ENCODE peak calls at places on chromosomes 6 and 20, in four cellular contexts. V is heart left ventricle; H is cardiac muscle cell; Y is CD8-positive, alpha-beta memory T cell. A is an unnamed sample. For H3K9me3 and H3K4me1, the result is how much of the 10 kb centered on the place peaks cover.

GRCh38 chr6:36455486-36456027 is 12.8 kb downstream of the KCTD20 start:
- DNase-seq in V (no peak), H (no peak), Y (no peak), A (no peak)

GRCh38 chr20:37711987-37712961 is 18.4 kb downstream of the CTNNBL1 start:
- DNase-seq in Y (no peak), V (no peak), H (no peak), A (no peak)

GRCh38 chr6:25612666-25613065 is 39.3 kb upstream of the SCGN start:
- DNase-seq in V (no peak), Y (no peak), H (no peak), A (no peak)

GRCh38 chr20:52974155-52974554 is 2.0 kb downstream of the TSHZ2 start:
- DNase-seq in Y (no peak), V (no peak), H (peak), A (no peak)

GRCh38 chr20:53933232-53933846 is 137.1 kb downstream of the BCAS1 start:
- DNase-seq in H (no peak), Y (no peak), V (no peak), A (no peak)

GRCh38 chr6:71211799-71212198 is 76.8 kb upstream of the OGFRL1 start:
- DNase-seq in V (no peak), H (peak), Y (no peak), A (no peak)

GRCh38 chr20:51945881-51946280 is 143.6 kb upstream of the SALL4 start:
- DNase-seq in Y (no peak), V (no peak), H (no peak), A (no peak)

GRCh38 chr6:4607793-4608192 is 168.4 kb upstream of the CDYL start:
- DNase-seq in H (no peak), V (no peak), Y (no peak), A (no peak)

GRCh38 chr6:122007366-122007765 is 392.1 kb upstream of the HSF2 start:
- DNase-seq in V (no peak), H (peak), Y (no peak), A (no peak)

GRCh38 chr6:11632231-11632630 is 94.7 kb downstream of the TMEM170B start:
- DNase-seq in Y (no peak), H (no peak), V (no peak), A (no peak)
- H3K27ac ChIP-seq in Y (no peak), H (no peak), V (no peak), A (no peak)

GRCh38 chr6:22551280-22551679 is 18.1 kb upstream of the HDGFL1 start:
- DNase-seq in H (no peak), Y (no peak), V (no peak), A (no peak)
- H3K9me3 ChIP-seq in H (under half), Y (under half), V (under half), A (under half)

GRCh38 chr6:143691155-143691554 is 13.4 kb downstream of the PHACTR2 start:
- DNase-seq in V (no peak), Y (no peak), H (no peak), A (no peak)

GRCh38 chr6:143685653-143686052 is 7.9 kb downstream of the PHACTR2 start:
- DNase-seq in V (no peak), H (no peak), Y (no peak), A (no peak)

GRCh38 chr6:143687604-143688003 is 9.8 kb downstream of the PHACTR2 start:
- DNase-seq in V (no peak), H (no peak), Y (no peak), A (no peak)

GRCh38 chr6:143689852-143690251 is 12.1 kb downstream of the PHACTR2 start:
- DNase-seq in Y (no peak), H (no peak), V (no peak), A (no peak)

GRCh38 chr6:143688681-143689080 is 10.9 kb downstream of the PHACTR2 start:
- DNase-seq in Y (no peak), V (no peak), H (no peak), A (no peak)
- H3K4me1 ChIP-seq in Y (under half), V (under half), H (under half), A (half or more)

GRCh38 chr6:43016166-43016915 is 2.3 kb downstream of the KLHDC3 start:
- DNase-seq in Y (no peak), H (no peak), V (no peak), A (no peak)

GRCh38 chr6:43012364-43012763 is 1.4 kb downstream of the MEA1 start:
- DNase-seq in H (no peak), Y (no peak), V (no peak), A (no peak)

GRCh38 chr6:43013843-43014433 is at the start of the genes KLHDC3 and MEA1:
- DNase-seq in V (peak), Y (peak), H (peak), A (peak)

GRCh38 chr6:43013020-43013842 is 515 bp downstream of the MEA1 start:
- DNase-seq in H (peak), Y (no peak), V (no peak), A (no peak)

DNA sequence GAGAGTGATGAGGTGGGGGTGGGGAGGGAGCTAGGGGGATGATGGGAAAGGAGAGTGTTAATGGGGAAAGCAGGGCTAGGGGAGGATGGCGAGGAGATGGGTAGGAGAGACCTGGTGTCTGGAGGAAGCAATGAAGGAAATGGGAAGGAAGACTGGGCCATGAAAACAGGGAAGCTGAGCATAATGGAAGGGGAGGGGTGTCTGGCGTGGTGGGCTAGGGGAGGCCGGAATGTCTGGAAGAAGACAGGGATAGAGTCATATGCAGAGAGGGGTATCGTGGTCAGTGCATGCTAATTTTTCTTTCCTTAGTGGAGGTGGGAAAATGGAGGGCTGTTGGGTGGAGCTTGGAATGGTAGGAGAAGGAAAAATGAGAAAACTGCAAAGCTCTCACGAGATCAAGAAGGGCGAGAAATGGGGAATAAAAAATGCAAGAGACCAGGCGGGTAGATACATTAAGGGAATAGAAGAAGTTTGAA is 423 bp downstream of the KLHDC3 start:
- DNase-seq in Y (no peak), V (no peak), H (peak), A (no peak)
- H3K27ac ChIP-seq in Y (peak), V (peak), H (peak), A (peak)

GRCh38 chr20:62111148-62111547 is 11.1 kb upstream of the LSM14B start:
- DNase-seq in V (no peak), H (no peak), Y (no peak), A (no peak)
- H3K9me3 ChIP-seq in V (under half), H (under half), Y (under half), A (half or more)

GRCh38 chr20:49701313-49701731 is 12.4 kb downstream of the B4GALT5 start:
- DNase-seq in H (no peak), V (no peak), Y (peak), A (no peak)
- H3K4me1 ChIP-seq in H (under half), V (under half), Y (under half), A (under half)

GRCh38 chr6:111101987-111102386 is 14.7 kb downstream of the SLC16A10 start:
- DNase-seq in Y (no peak), H (no peak), V (no peak), A (no peak)

GRCh38 chr6:111096246-111096645 is 8.9 kb downstream of the SLC16A10 start:
- DNase-seq in H (no peak), Y (no peak), V (no peak), A (no peak)

GRCh38 chr6:111098597-111098996 is 11.3 kb downstream of the SLC16A10 start:
- DNase-seq in Y (no peak), V (no peak), H (no peak), A (no peak)
- H3K27ac ChIP-seq in Y (no peak), V (no peak), H (no peak), A (no peak)

DNA sequence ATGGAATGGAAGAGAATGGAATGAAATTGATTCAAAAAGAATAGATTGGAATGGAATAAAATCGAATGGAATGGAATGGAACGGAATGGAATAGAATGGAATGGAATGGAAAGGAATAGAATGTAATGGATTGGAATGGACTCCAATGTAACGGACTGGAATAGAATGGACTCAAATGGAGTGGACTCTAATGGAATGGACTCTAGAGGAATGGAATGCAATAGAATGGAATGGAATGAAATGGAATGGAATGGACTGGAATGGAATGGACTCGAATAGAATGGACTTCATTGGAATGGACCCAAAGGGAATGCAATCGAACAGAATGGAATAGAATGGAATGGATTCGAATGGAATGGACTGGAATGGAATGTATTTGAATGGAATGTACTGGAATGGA is 19.7 kb upstream of the DEFB115 start:
- DNase-seq in H (no peak), V (no peak), Y (no peak), A (no peak)
- H3K9me3 ChIP-seq in H (under half), V (under half), Y (under half), A (half or more)

DNA sequence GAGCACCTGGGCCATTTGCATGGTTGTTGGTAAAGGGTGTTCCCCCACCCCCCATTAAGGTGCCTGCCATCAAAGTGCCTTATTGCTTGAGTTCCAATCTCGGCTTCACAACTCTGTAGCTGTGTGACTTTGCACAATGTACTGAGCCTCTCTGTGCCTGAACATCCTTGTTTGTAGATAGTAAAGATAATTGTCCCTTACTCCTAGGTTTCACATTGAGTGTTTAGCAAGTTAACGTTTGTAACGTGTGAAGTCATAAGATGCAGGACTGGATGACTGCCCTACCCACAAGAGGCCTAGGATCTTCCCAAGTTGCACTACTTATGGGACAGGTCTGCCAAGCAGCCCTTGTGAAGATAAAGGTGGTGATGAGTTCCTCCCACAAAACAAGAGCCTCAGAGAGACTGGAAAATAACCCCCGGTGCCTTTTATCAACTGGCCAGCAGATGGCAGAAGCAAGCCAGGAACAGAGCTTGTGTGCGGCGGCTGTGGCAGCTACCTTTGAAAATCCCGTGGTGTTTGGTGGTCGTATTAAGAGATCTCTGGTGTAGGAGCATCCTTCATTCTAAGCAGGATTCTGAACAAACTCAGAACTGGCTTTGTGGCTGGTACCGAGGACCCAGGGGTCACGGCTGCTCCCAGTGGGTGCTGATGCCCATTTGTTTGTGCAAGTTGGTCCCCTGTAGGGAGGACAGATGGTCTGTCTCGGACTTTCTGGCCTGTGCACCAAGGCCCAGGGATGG is 99.1 kb downstream of the CDH26 start:
- DNase-seq in H (peak), V (peak), Y (peak), A (peak)
- H3K4me1 ChIP-seq in H (under half), V (under half), Y (half or more), A (under half)

DNA sequence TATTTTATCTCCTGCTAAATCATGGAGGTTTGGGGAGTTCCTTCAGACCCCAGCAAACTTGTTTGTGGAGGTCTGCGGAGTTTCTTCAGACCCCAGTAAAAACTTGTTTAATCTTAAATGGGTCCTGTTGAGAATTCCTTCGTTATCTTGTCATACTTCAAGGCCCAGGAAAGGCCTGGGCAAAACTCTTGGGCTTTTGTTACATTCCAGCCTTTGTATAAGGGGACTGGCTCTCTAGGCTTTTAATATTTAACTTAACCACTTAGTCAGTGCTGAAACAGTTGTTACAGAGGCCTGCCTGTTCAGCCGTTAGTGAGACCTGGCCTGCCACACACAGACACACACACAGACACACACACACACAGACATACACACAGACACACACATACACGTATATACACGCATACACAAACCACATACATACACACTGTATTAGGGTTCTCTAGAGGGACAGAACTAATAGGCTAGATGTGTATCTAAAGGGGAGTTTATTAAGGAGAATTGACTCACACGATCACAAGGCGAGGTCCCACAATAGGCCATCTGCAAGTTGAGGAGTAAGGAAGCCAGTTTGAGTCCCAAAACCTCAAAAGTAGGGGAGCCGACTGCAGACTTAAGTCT is 21.3 kb upstream of the CST3 start:
- DNase-seq in V (no peak), H (no peak), Y (no peak), A (no peak)
- H3K27ac ChIP-seq in V (no peak), H (no peak), Y (no peak), A (no peak)